ENCODE peak calls at places on chromosomes 16 and 17, in four cellular contexts. One of them, this sample, is unnamed.

GRCh38 chr16:19228057-19228456 is 57.5 kb upstream of the CLEC19A start:
- DNase-seq in ovary: no peak
- DNase-seq in suprapubic skin: no peak
- DNase-seq in upper lobe of left lung: no peak
- DNase-seq in this sample: no peak

GRCh38 chr16:13956635-13957196 is 36.8 kb downstream of the ERCC4 start:
- DNase-seq in ovary: no peak
- DNase-seq in suprapubic skin: no peak
- DNase-seq in upper lobe of left lung: no peak
- DNase-seq in this sample: no peak

GRCh38 chr17:55648086-55648485 is 74.6 kb downstream of the TMEM100 start:
- DNase-seq in ovary: no peak
- DNase-seq in suprapubic skin: no peak
- DNase-seq in upper lobe of left lung: no peak
- DNase-seq in this sample: no peak

GRCh38 chr17:564526-564925 is 150.1 kb downstream of the VPS53 start:
- DNase-seq in ovary: no peak
- DNase-seq in suprapubic skin: no peak
- DNase-seq in upper lobe of left lung: no peak
- DNase-seq in this sample: no peak

GRCh38 chr16:84040823-84041391 is 1.7 kb downstream of the SLC38A8 start:
- DNase-seq in ovary: no peak
- DNase-seq in suprapubic skin: no peak
- DNase-seq in upper lobe of left lung: peak; percentile 60
- DNase-seq in this sample: no peak

GRCh38 chr17:17181666-17182600 is 24.2 kb downstream of the PLD6 start:
- DNase-seq in ovary: no peak
- DNase-seq in suprapubic skin: no peak
- DNase-seq in upper lobe of left lung: no peak
- DNase-seq in this sample: no peak

GRCh38 chr17:47803201-47803600 is 18.4 kb downstream of the OSBPL7 start:
- DNase-seq in ovary: no peak
- DNase-seq in suprapubic skin: peak; percentile 50
- DNase-seq in upper lobe of left lung: no peak
- DNase-seq in this sample: no peak

GRCh38 chr17:76473541-76473985 is 6.2 kb downstream of the AANAT start:
- DNase-seq in ovary: no peak
- DNase-seq in suprapubic skin: no peak
- DNase-seq in upper lobe of left lung: peak; percentile 77
- DNase-seq in this sample: no peak

GRCh38 chr17:57760001-57760400 is 14.9 kb upstream of the CCDC182 start:
- DNase-seq in ovary: no peak
- DNase-seq in suprapubic skin: no peak
- DNase-seq in upper lobe of left lung: no peak
- DNase-seq in this sample: no peak

GRCh38 chr16:2335286-2335895 is 5.1 kb downstream of the ABCA3 start:
- DNase-seq in ovary: no peak
- DNase-seq in suprapubic skin: no peak
- DNase-seq in upper lobe of left lung: no peak
- DNase-seq in this sample: no peak

GRCh38 chr17:77963441-77963840 is 4.9 kb downstream of the TNRC6C start:
- DNase-seq in ovary: peak; percentile 54
- DNase-seq in suprapubic skin: no peak
- DNase-seq in upper lobe of left lung: no peak
- DNase-seq in this sample: peak; percentile 32

GRCh38 chr17:27651411-27652345 is 20.7 kb downstream of the LGALS9 start:
- DNase-seq in ovary: peak; percentile 66
- DNase-seq in suprapubic skin: peak; percentile 79
- DNase-seq in upper lobe of left lung: no peak
- DNase-seq in this sample: peak; percentile 82

GRCh38 chr16:90018297-90019200 is 707 bp downstream of the DBNDD1 start:
- DNase-seq in ovary: no peak
- DNase-seq in suprapubic skin: no peak
- DNase-seq in upper lobe of left lung: peak; percentile 86
- DNase-seq in this sample: no peak

GRCh38 chr16:85372627-85373372 is 240.3 kb upstream of the GSE1 start:
- DNase-seq in ovary: no peak
- DNase-seq in suprapubic skin: no peak
- DNase-seq in upper lobe of left lung: peak; percentile 50
- DNase-seq in this sample: no peak

GRCh38 chr17:74631468-74632195 is 8.1 kb upstream of the CD300E start:
- DNase-seq in ovary: no peak
- DNase-seq in suprapubic skin: no peak
- DNase-seq in upper lobe of left lung: no peak
- DNase-seq in this sample: no peak

GRCh38 chr16:35744716-35745115 is 2285.3 kb downstream of the TP53TG3F start:
- DNase-seq in ovary: no peak
- DNase-seq in suprapubic skin: no peak
- DNase-seq in upper lobe of left lung: no peak
- DNase-seq in this sample: no peak

GRCh38 chr16:35746281-35746962 is 2287.0 kb downstream of the TP53TG3F start:
- DNase-seq in ovary: no peak
- DNase-seq in suprapubic skin: peak; percentile 74
- DNase-seq in upper lobe of left lung: peak; percentile 36
- DNase-seq in this sample: no peak

GRCh38 chr16:35745821-35746248 is 2286.4 kb downstream of the TP53TG3F start:
- DNase-seq in ovary: no peak
- DNase-seq in suprapubic skin: peak; percentile 69
- DNase-seq in upper lobe of left lung: peak; percentile 44
- DNase-seq in this sample: no peak

GRCh38 chr16:35744084-35744483 is 2284.7 kb downstream of the TP53TG3F start:
- DNase-seq in ovary: no peak
- DNase-seq in suprapubic skin: peak; percentile 37
- DNase-seq in upper lobe of left lung: no peak
- DNase-seq in this sample: no peak

DNA sequence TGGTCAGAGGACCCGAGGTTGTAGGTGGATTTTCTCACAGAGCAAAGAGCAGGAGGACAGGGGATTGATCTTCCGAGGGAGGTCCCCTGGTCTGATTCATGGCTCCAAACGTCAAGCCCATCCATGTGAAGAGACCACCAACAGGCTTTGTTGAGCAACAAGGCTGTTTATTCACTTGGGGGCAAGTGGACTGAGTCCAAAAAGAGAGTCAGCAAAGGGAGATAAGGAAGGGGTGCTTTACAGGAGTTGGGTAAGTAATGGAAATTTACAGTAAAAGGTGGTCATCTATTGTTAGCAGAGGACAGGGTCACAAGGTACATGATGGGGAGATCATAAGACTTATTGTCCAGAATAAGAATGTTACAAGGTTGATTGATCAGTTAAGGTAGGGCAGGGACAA is 2285.8 kb downstream of the TP53TG3F start:
- DNase-seq in ovary: no peak
- DNase-seq in suprapubic skin: no peak
- DNase-seq in upper lobe of left lung: no peak
- DNase-seq in this sample: no peak
- H3K9me3 ChIP-seq in ovary: no peaks in the 10 kb centered on the region
- H3K9me3 ChIP-seq in suprapubic skin: peaks cover 12% of the 10 kb centered on the region
- H3K9me3 ChIP-seq in upper lobe of left lung: peaks cover 4% of the 10 kb centered on the region
- H3K9me3 ChIP-seq in this sample: peaks cover 53% of the 10 kb centered on the region

GRCh38 chr16:58243528-58244004 is 45.7 kb upstream of the CSNK2A2 start:
- DNase-seq in ovary: no peak
- DNase-seq in suprapubic skin: no peak
- DNase-seq in upper lobe of left lung: no peak
- DNase-seq in this sample: no peak
- H3K27ac ChIP-seq in ovary: no peak overlapping the region
- H3K27ac ChIP-seq in suprapubic skin: no peak overlapping the region
- H3K27ac ChIP-seq in upper lobe of left lung: no peak overlapping the region
- H3K27ac ChIP-seq in this sample: no peak overlapping the region

GRCh38 chr16:53714080-53715050 is 10.4 kb downstream of the FTO start:
- DNase-seq in ovary: no peak
- DNase-seq in suprapubic skin: no peak
- DNase-seq in upper lobe of left lung: no peak
- DNase-seq in this sample: no peak
- TF ChIP-seq EP300 in ovary: no peak
- TF ChIP-seq EP300 in suprapubic skin: no peak
- TF ChIP-seq EP300 in upper lobe of left lung: no peak
- TF ChIP-seq EP300 in this sample: no peak

DNA sequence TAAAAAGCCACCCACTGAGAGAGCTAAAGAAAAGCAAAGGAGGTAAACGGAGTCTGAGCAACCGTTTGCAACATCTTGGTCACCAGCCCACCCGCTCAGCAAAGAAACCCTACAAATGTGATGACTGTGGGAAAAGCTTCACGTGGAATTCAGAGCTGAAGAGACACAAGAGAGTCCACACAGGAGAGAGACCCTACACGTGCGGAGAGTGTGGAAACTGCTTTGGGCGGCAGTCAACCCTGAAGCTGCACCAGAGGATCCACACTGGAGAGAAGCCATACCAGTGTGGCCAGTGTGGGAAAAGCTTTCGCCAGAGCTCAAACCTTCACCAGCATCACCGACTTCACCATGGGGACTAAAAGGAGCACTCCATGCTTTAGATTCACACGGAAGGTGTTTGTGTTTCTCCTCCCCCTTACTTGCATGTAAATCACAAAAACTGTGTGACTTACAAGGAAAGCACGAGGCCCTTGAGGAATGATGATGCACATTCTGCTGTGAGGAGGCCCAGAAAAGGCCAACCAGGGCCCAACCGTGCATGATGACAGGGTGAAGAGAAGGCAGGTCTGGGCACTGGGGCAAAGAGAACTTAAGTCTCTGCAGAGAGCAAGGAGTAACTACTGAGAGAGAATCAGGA is 7.7 kb downstream of the ZNF174 start:
- DNase-seq in ovary: no peak
- DNase-seq in suprapubic skin: no peak
- DNase-seq in upper lobe of left lung: no peak
- DNase-seq in this sample: no peak
- H3K9me3 ChIP-seq in ovary: peaks cover 10% of the 10 kb centered on the region
- H3K9me3 ChIP-seq in suprapubic skin: peaks cover 59% of the 10 kb centered on the region
- H3K9me3 ChIP-seq in upper lobe of left lung: peaks cover 81% of the 10 kb centered on the region
- H3K9me3 ChIP-seq in this sample: peaks cover 98% of the 10 kb centered on the region

DNA sequence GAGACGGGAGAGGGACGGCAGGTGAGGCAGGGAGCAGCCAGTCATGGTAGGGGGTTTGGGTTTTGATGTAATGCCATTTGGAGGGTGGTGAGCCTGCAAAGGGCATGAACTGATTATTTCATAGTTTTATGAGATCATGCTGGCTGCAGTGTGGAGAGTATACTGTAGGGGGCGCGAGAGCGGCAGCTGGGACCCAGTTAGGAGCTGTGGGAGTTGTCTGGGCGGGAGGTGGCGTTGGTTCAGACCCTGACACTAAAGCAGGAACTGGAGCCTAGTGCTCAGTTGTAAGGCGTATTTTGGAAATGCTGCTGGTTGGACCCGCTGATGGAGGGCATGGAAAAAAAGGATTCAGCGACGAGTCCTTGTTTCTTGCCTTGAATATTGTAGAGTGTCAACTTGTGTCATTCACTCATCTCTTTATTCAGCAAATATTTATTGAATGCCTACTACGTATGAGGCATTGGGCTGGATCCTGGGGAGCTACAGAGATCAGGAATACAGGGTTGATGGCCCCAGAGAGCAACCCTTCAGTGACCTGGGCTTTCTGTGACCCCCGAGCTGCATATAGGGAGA is 23.7 kb upstream of the KDM8 start:
- DNase-seq in ovary: peak; percentile 65
- DNase-seq in suprapubic skin: peak; percentile 92
- DNase-seq in upper lobe of left lung: peak; percentile 28
- DNase-seq in this sample: peak; percentile 70
- H3K27ac ChIP-seq in ovary: no peak overlapping the region
- H3K27ac ChIP-seq in suprapubic skin: no peak overlapping the region
- H3K27ac ChIP-seq in upper lobe of left lung: no peak overlapping the region
- H3K27ac ChIP-seq in this sample: no peak overlapping the region

GRCh38 chr16:81657731-81658130 is 121.4 kb upstream of the PLCG2 start:
- DNase-seq in ovary: peak; percentile 65
- DNase-seq in suprapubic skin: no peak
- DNase-seq in upper lobe of left lung: no peak
- DNase-seq in this sample: peak; percentile 32
- TF ChIP-seq EP300 in ovary: no peak
- TF ChIP-seq EP300 in suprapubic skin: no peak
- TF ChIP-seq EP300 in upper lobe of left lung: no peak
- TF ChIP-seq EP300 in this sample: peak; percentile 52

GRCh38 chr16:35792516-35793285 is 2333.3 kb downstream of the TP53TG3F start:
- DNase-seq in ovary: no peak
- DNase-seq in suprapubic skin: no peak
- DNase-seq in upper lobe of left lung: peak; percentile 33
- DNase-seq in this sample: no peak

GRCh38 chr16:35798885-35799426 is 2339.5 kb downstream of the TP53TG3F start:
- DNase-seq in ovary: no peak
- DNase-seq in suprapubic skin: no peak
- DNase-seq in upper lobe of left lung: peak; percentile 33
- DNase-seq in this sample: no peak

GRCh38 chr16:35795361-35796029 is 2336.1 kb downstream of the TP53TG3F start:
- DNase-seq in ovary: no peak
- DNase-seq in suprapubic skin: no peak
- DNase-seq in upper lobe of left lung: peak; percentile 60
- DNase-seq in this sample: no peak

GRCh38 chr16:35797811-35798210 is 2338.4 kb downstream of the TP53TG3F start:
- DNase-seq in ovary: no peak
- DNase-seq in suprapubic skin: no peak
- DNase-seq in upper lobe of left lung: no peak
- DNase-seq in this sample: no peak
- H3K9me3 ChIP-seq in ovary: no peaks in the 10 kb centered on the region
- H3K9me3 ChIP-seq in suprapubic skin: peaks cover 14% of the 10 kb centered on the region
- H3K9me3 ChIP-seq in upper lobe of left lung: no peaks in the 10 kb centered on the region
- H3K9me3 ChIP-seq in this sample: no peaks in the 10 kb centered on the region

This sample was measured in tibial nerve.